ENCODE peak calls at places on chromosomes 7 and 10, in seven cellular contexts. One of them, this sample, is unnamed.
A peak's percentile ranks its signal among the peaks of the same experiment; 100 is the strongest.

GRCh38 chr7:101911011-101911799 is 93.8 kb downstream of the CUX1 start:
- DNase-seq in CD4-positive, CD25-positive, alpha-beta regulatory T cell: no peak
- DNase-seq in ELF-1: no peak
- DNase-seq in breast epithelium: no peak
- DNase-seq in Calu3: no peak
- DNase-seq in NCI-H1092 treated with DMSO at 0.1 percent for 48 hours: no peak
- DNase-seq in AG08395: no peak
- DNase-seq in this sample: peak; percentile 36

GRCh38 chr10:89163265-89163995 is 43.7 kb downstream of the CH25H start:
- DNase-seq in ELF-1: no peak
- DNase-seq in NCI-H1092 treated with DMSO at 0.1 percent for 48 hours: no peak
- DNase-seq in breast epithelium: peak; percentile 22
- DNase-seq in CD4-positive, CD25-positive, alpha-beta regulatory T cell: peak; percentile 9
- DNase-seq in Calu3: no peak
- DNase-seq in AG08395: peak; percentile 40
- DNase-seq in this sample: peak; percentile 86

GRCh38 chr7:94701555-94701973 is 45.6 kb upstream of the SGCE start:
- DNase-seq in ELF-1: no peak
- DNase-seq in NCI-H1092 treated with DMSO at 0.1 percent for 48 hours: no peak
- DNase-seq in Calu3: peak; percentile 21
- DNase-seq in AG08395: peak; percentile 31
- DNase-seq in breast epithelium: no peak
- DNase-seq in CD4-positive, CD25-positive, alpha-beta regulatory T cell: no peak
- DNase-seq in this sample: peak; percentile 70

GRCh38 chr10:68330852-68331454 is 911 bp upstream of the HNRNPH3 start:
- DNase-seq in ELF-1: peak; percentile 43
- DNase-seq in breast epithelium: peak; percentile 44
- DNase-seq in Calu3: peak; percentile 30
- DNase-seq in NCI-H1092 treated with DMSO at 0.1 percent for 48 hours: peak; percentile 83
- DNase-seq in AG08395: no peak
- DNase-seq in CD4-positive, CD25-positive, alpha-beta regulatory T cell: no peak
- DNase-seq in this sample: peak; percentile 20

GRCh38 chr10:33249137-33249536 is 85.3 kb downstream of the NRP1 start:
- DNase-seq in Calu3: no peak
- DNase-seq in ELF-1: no peak
- DNase-seq in breast epithelium: no peak
- DNase-seq in NCI-H1092 treated with DMSO at 0.1 percent for 48 hours: no peak
- DNase-seq in CD4-positive, CD25-positive, alpha-beta regulatory T cell: no peak
- DNase-seq in AG08395: no peak
- DNase-seq in this sample: no peak

GRCh38 chr7:45882465-45882810 is 5.8 kb upstream of the IGFBP1 start:
- DNase-seq in breast epithelium: no peak
- DNase-seq in CD4-positive, CD25-positive, alpha-beta regulatory T cell: no peak
- DNase-seq in AG08395: no peak
- DNase-seq in NCI-H1092 treated with DMSO at 0.1 percent for 48 hours: peak; percentile 82
- DNase-seq in Calu3: no peak
- DNase-seq in ELF-1: no peak
- DNase-seq in this sample: no peak

GRCh38 chr7:74466196-74466813 is 12.6 kb downstream of the GTF2IRD1 start:
- DNase-seq in Calu3: no peak
- DNase-seq in CD4-positive, CD25-positive, alpha-beta regulatory T cell: no peak
- DNase-seq in NCI-H1092 treated with DMSO at 0.1 percent for 48 hours: no peak
- DNase-seq in AG08395: no peak
- DNase-seq in breast epithelium: no peak
- DNase-seq in ELF-1: no peak
- DNase-seq in this sample: no peak

GRCh38 chr7:22154130-22154529 is 202.8 kb downstream of the RAPGEF5 start:
- DNase-seq in AG08395: peak; percentile 9
- DNase-seq in NCI-H1092 treated with DMSO at 0.1 percent for 48 hours: no peak
- DNase-seq in Calu3: no peak
- DNase-seq in CD4-positive, CD25-positive, alpha-beta regulatory T cell: no peak
- DNase-seq in ELF-1: no peak
- DNase-seq in breast epithelium: no peak
- DNase-seq in this sample: peak; percentile 32

GRCh38 chr10:113891476-113891875 is 37.0 kb downstream of the NHLRC2 start:
- DNase-seq in ELF-1: peak; percentile 17
- DNase-seq in CD4-positive, CD25-positive, alpha-beta regulatory T cell: no peak
- DNase-seq in AG08395: no peak
- DNase-seq in breast epithelium: no peak
- DNase-seq in NCI-H1092 treated with DMSO at 0.1 percent for 48 hours: no peak
- DNase-seq in Calu3: no peak
- DNase-seq in this sample: peak; percentile 27

GRCh38 chr7:156703209-156703608 is 62.6 kb downstream of the RNF32 start:
- DNase-seq in breast epithelium: no peak
- DNase-seq in AG08395: no peak
- DNase-seq in CD4-positive, CD25-positive, alpha-beta regulatory T cell: no peak
- DNase-seq in Calu3: no peak
- DNase-seq in ELF-1: no peak
- DNase-seq in NCI-H1092 treated with DMSO at 0.1 percent for 48 hours: no peak
- DNase-seq in this sample: no peak

GRCh38 chr10:124725171-124725631 is 19.0 kb downstream of the FAM53B start:
- DNase-seq in breast epithelium: no peak
- DNase-seq in ELF-1: no peak
- DNase-seq in Calu3: no peak
- DNase-seq in AG08395: no peak
- DNase-seq in NCI-H1092 treated with DMSO at 0.1 percent for 48 hours: no peak
- DNase-seq in CD4-positive, CD25-positive, alpha-beta regulatory T cell: no peak
- DNase-seq in this sample: no peak

GRCh38 chr10:91077549-91078017 is 142.9 kb upstream of the PCGF5 start:
- DNase-seq in CD4-positive, CD25-positive, alpha-beta regulatory T cell: no peak
- DNase-seq in Calu3: peak; percentile 58
- DNase-seq in ELF-1: no peak
- DNase-seq in breast epithelium: peak; percentile 70
- DNase-seq in AG08395: no peak
- DNase-seq in NCI-H1092 treated with DMSO at 0.1 percent for 48 hours: peak; percentile 47
- DNase-seq in this sample: peak; percentile 3

GRCh38 chr10:118259288-118259906 is 82.7 kb downstream of the FAM204A start:
- DNase-seq in breast epithelium: no peak
- DNase-seq in CD4-positive, CD25-positive, alpha-beta regulatory T cell: no peak
- DNase-seq in NCI-H1092 treated with DMSO at 0.1 percent for 48 hours: no peak
- DNase-seq in ELF-1: peak; percentile 61
- DNase-seq in AG08395: peak; percentile 66
- DNase-seq in Calu3: peak; percentile 28
- DNase-seq in this sample: peak; percentile 52

GRCh38 chr10:67861750-67862460 is 22.6 kb upstream of the SIRT1 start:
- DNase-seq in ELF-1: peak; percentile 58
- DNase-seq in NCI-H1092 treated with DMSO at 0.1 percent for 48 hours: no peak
- DNase-seq in CD4-positive, CD25-positive, alpha-beta regulatory T cell: no peak
- DNase-seq in Calu3: no peak
- DNase-seq in breast epithelium: no peak
- DNase-seq in AG08395: no peak
- DNase-seq in this sample: no peak

GRCh38 chr10:103578782-103579382 is 85.4 kb downstream of the NEURL1 start:
- DNase-seq in AG08395: no peak
- DNase-seq in Calu3: peak; percentile 51
- DNase-seq in ELF-1: no peak
- DNase-seq in NCI-H1092 treated with DMSO at 0.1 percent for 48 hours: peak; percentile 23
- DNase-seq in CD4-positive, CD25-positive, alpha-beta regulatory T cell: no peak
- DNase-seq in breast epithelium: no peak
- DNase-seq in this sample: no peak

GRCh38 chr7:75984130-75985008 is 10.0 kb downstream of the TMEM120A start:
- DNase-seq in AG08395: no peak
- DNase-seq in ELF-1: no peak
- DNase-seq in Calu3: no peak
- DNase-seq in breast epithelium: no peak
- DNase-seq in NCI-H1092 treated with DMSO at 0.1 percent for 48 hours: no peak
- DNase-seq in CD4-positive, CD25-positive, alpha-beta regulatory T cell: no peak
- DNase-seq in this sample: no peak

GRCh38 chr10:1715821-1716220 is 21.5 kb downstream of the ADARB2 start:
- DNase-seq in AG08395: no peak
- DNase-seq in Calu3: peak; percentile 36
- DNase-seq in breast epithelium: no peak
- DNase-seq in ELF-1: peak; percentile 86
- DNase-seq in CD4-positive, CD25-positive, alpha-beta regulatory T cell: no peak
- DNase-seq in NCI-H1092 treated with DMSO at 0.1 percent for 48 hours: no peak
- DNase-seq in this sample: no peak

GRCh38 chr7:108114117-108114841 is 15.9 kb downstream of the LAMB4 start:
- DNase-seq in Calu3: peak; percentile 19
- DNase-seq in ELF-1: peak; percentile 67
- DNase-seq in CD4-positive, CD25-positive, alpha-beta regulatory T cell: no peak
- DNase-seq in breast epithelium: no peak
- DNase-seq in NCI-H1092 treated with DMSO at 0.1 percent for 48 hours: peak; percentile 6
- DNase-seq in AG08395: no peak
- DNase-seq in this sample: no peak

GRCh38 chr7:144821069-144821468 is 14.8 kb downstream of the TPK1 start:
- DNase-seq in ELF-1: no peak
- DNase-seq in Calu3: no peak
- DNase-seq in NCI-H1092 treated with DMSO at 0.1 percent for 48 hours: no peak
- DNase-seq in AG08395: no peak
- DNase-seq in breast epithelium: no peak
- DNase-seq in CD4-positive, CD25-positive, alpha-beta regulatory T cell: no peak
- DNase-seq in this sample: no peak

GRCh38 chr7:38840736-38841460 is 68.1 kb downstream of the VPS41 start:
- DNase-seq in Calu3: no peak
- DNase-seq in breast epithelium: no peak
- DNase-seq in ELF-1: no peak
- DNase-seq in NCI-H1092 treated with DMSO at 0.1 percent for 48 hours: no peak
- DNase-seq in AG08395: peak; percentile 86
- DNase-seq in CD4-positive, CD25-positive, alpha-beta regulatory T cell: no peak
- DNase-seq in this sample: peak; percentile 87

GRCh38 chr7:139297795-139298194 is 43.3 kb upstream of the FMC1 start:
- DNase-seq in breast epithelium: no peak
- DNase-seq in NCI-H1092 treated with DMSO at 0.1 percent for 48 hours: no peak
- DNase-seq in CD4-positive, CD25-positive, alpha-beta regulatory T cell: no peak
- DNase-seq in ELF-1: no peak
- DNase-seq in AG08395: no peak
- DNase-seq in Calu3: peak; percentile 5
- DNase-seq in this sample: no peak

GRCh38 chr10:124647421-124648130 is 96.6 kb downstream of the FAM53B start:
- DNase-seq in breast epithelium: no peak
- DNase-seq in ELF-1: no peak
- DNase-seq in Calu3: peak; percentile 21
- DNase-seq in CD4-positive, CD25-positive, alpha-beta regulatory T cell: peak; percentile 45
- DNase-seq in AG08395: peak; percentile 53
- DNase-seq in NCI-H1092 treated with DMSO at 0.1 percent for 48 hours: no peak
- DNase-seq in this sample: peak; percentile 39

GRCh38 chr10:35447693-35448407 is 111.5 kb downstream of the CCNY start:
- DNase-seq in breast epithelium: peak; percentile 57
- DNase-seq in NCI-H1092 treated with DMSO at 0.1 percent for 48 hours: no peak
- DNase-seq in CD4-positive, CD25-positive, alpha-beta regulatory T cell: no peak
- DNase-seq in Calu3: peak; percentile 63
- DNase-seq in ELF-1: peak; percentile 92
- DNase-seq in AG08395: peak; percentile 62
- DNase-seq in this sample: peak; percentile 85

GRCh38 chr10:110455440-110455839 is 42.3 kb upstream of the DUSP5 start:
- DNase-seq in Calu3: no peak
- DNase-seq in ELF-1: no peak
- DNase-seq in breast epithelium: no peak
- DNase-seq in CD4-positive, CD25-positive, alpha-beta regulatory T cell: no peak
- DNase-seq in AG08395: no peak
- DNase-seq in NCI-H1092 treated with DMSO at 0.1 percent for 48 hours: no peak
- DNase-seq in this sample: no peak

GRCh38 chr10:132095403-132096113 is 29.8 kb downstream of the JAKMIP3 start:
- DNase-seq in NCI-H1092 treated with DMSO at 0.1 percent for 48 hours: no peak
- DNase-seq in AG08395: no peak
- DNase-seq in Calu3: no peak
- DNase-seq in ELF-1: no peak
- DNase-seq in breast epithelium: no peak
- DNase-seq in CD4-positive, CD25-positive, alpha-beta regulatory T cell: no peak
- DNase-seq in this sample: no peak

GRCh38 chr7:135690566-135690965 is 28.3 kb downstream of the STMP1 start:
- DNase-seq in ELF-1: no peak
- DNase-seq in breast epithelium: no peak
- DNase-seq in CD4-positive, CD25-positive, alpha-beta regulatory T cell: no peak
- DNase-seq in Calu3: no peak
- DNase-seq in AG08395: peak; percentile 78
- DNase-seq in NCI-H1092 treated with DMSO at 0.1 percent for 48 hours: no peak
- DNase-seq in this sample: peak; percentile 76

GRCh38 chr7:33130184-33130583 is 820 bp downstream of the BBS9 start:
- DNase-seq in AG08395: peak; percentile 31
- DNase-seq in NCI-H1092 treated with DMSO at 0.1 percent for 48 hours: no peak
- DNase-seq in Calu3: no peak
- DNase-seq in ELF-1: no peak
- DNase-seq in breast epithelium: no peak
- DNase-seq in CD4-positive, CD25-positive, alpha-beta regulatory T cell: no peak
- DNase-seq in this sample: no peak

GRCh38 chr7:111486472-111487142 is 75.7 kb downstream of the IMMP2L start:
- DNase-seq in NCI-H1092 treated with DMSO at 0.1 percent for 48 hours: peak; percentile 74
- DNase-seq in Calu3: peak; percentile 27
- DNase-seq in AG08395: peak; percentile 61
- DNase-seq in breast epithelium: no peak
- DNase-seq in CD4-positive, CD25-positive, alpha-beta regulatory T cell: no peak
- DNase-seq in ELF-1: peak; percentile 6
- DNase-seq in this sample: peak; percentile 56

GRCh38 chr10:49090696-49091338 is 24.5 kb downstream of the VSTM4 start:
- DNase-seq in AG08395: no peak
- DNase-seq in CD4-positive, CD25-positive, alpha-beta regulatory T cell: no peak
- DNase-seq in NCI-H1092 treated with DMSO at 0.1 percent for 48 hours: no peak
- DNase-seq in Calu3: no peak
- DNase-seq in ELF-1: no peak
- DNase-seq in breast epithelium: no peak
- DNase-seq in this sample: no peak

GRCh38 chr7:87152897-87153641 is 816 bp downstream of the DMTF1 start:
- DNase-seq in AG08395: peak; percentile 10
- DNase-seq in Calu3: peak; percentile 3
- DNase-seq in CD4-positive, CD25-positive, alpha-beta regulatory T cell: no peak
- DNase-seq in ELF-1: no peak
- DNase-seq in NCI-H1092 treated with DMSO at 0.1 percent for 48 hours: peak; percentile 64
- DNase-seq in breast epithelium: peak; percentile 29
- DNase-seq in this sample: peak; percentile 11

GRCh38 chr7:17123020-17123419 is 175.4 kb upstream of the AHR start:
- DNase-seq in ELF-1: no peak
- DNase-seq in CD4-positive, CD25-positive, alpha-beta regulatory T cell: no peak
- DNase-seq in Calu3: no peak
- DNase-seq in NCI-H1092 treated with DMSO at 0.1 percent for 48 hours: no peak
- DNase-seq in AG08395: peak; percentile 74
- DNase-seq in breast epithelium: no peak
- DNase-seq in this sample: peak; percentile 93

GRCh38 chr7:51007708-51008505 is 225.2 kb upstream of the GRB10 start:
- DNase-seq in breast epithelium: no peak
- DNase-seq in ELF-1: no peak
- DNase-seq in NCI-H1092 treated with DMSO at 0.1 percent for 48 hours: no peak
- DNase-seq in Calu3: no peak
- DNase-seq in CD4-positive, CD25-positive, alpha-beta regulatory T cell: no peak
- DNase-seq in AG08395: no peak
- DNase-seq in this sample: peak; percentile 49

GRCh38 chr10:6321880-6322279 is 119.1 kb downstream of the PFKFB3 start:
- DNase-seq in AG08395: peak; percentile 56
- DNase-seq in CD4-positive, CD25-positive, alpha-beta regulatory T cell: no peak
- DNase-seq in Calu3: no peak
- DNase-seq in NCI-H1092 treated with DMSO at 0.1 percent for 48 hours: no peak
- DNase-seq in breast epithelium: no peak
- DNase-seq in ELF-1: no peak
- DNase-seq in this sample: peak; percentile 41

GRCh38 chr10:8967004-8967530 is 912.6 kb downstream of the GATA3 start:
- DNase-seq in CD4-positive, CD25-positive, alpha-beta regulatory T cell: no peak
- DNase-seq in breast epithelium: no peak
- DNase-seq in AG08395: no peak
- DNase-seq in NCI-H1092 treated with DMSO at 0.1 percent for 48 hours: no peak
- DNase-seq in ELF-1: no peak
- DNase-seq in Calu3: no peak
- DNase-seq in this sample: no peak

This sample was measured in AG10803.